ENCODE peak calls at places on chromosomes 7 and 10, in six cellular contexts. F is neuronal stem cell, A is mesendoderm, U is IMR-90, Q is mesenchymal stem cell, O is H1. V is an unnamed sample.

GRCh38 chr10:1553951-1554350 is 183.4 kb downstream of the ADARB2 start:
- DNase-seq in F (no peak), A (no peak), U (no peak), Q (no peak), O (no peak), V (no peak)

GRCh38 chr10:124622866-124623536 is 121.2 kb downstream of the FAM53B start:
- DNase-seq in F (no peak), A (no peak), U (no peak), Q (no peak), O (no peak), V (no peak)

GRCh38 chr10:26860026-26860541 is 674 bp downstream of the ABI1 start:
- DNase-seq in F (peak), A (peak), U (peak), Q (peak), O (peak), V (peak)

GRCh38 chr10:118725784-118726507 is 28.8 kb downstream of the CACUL1 start:
- DNase-seq in F (no peak), A (no peak), U (peak), Q (peak), O (no peak), V (no peak)

GRCh38 chr10:132124201-132124920 is 58.6 kb downstream of the JAKMIP3 start:
- DNase-seq in F (no peak), A (no peak), U (no peak), Q (no peak), O (no peak), V (no peak)

GRCh38 chr10:17877121-17877520 is 68.0 kb downstream of the MRC1 start:
- DNase-seq in F (no peak), A (no peak), U (no peak), Q (no peak), O (no peak), V (no peak)

GRCh38 chr7:157224627-157225026 is 85.9 kb downstream of the UBE3C start:
- DNase-seq in F (no peak), A (no peak), U (peak), Q (peak), O (no peak), V (no peak)

GRCh38 chr10:94042001-94042813 is 48.5 kb downstream of the PLCE1 start:
- DNase-seq in F (no peak), A (peak), U (peak), Q (peak), O (no peak), V (peak)

GRCh38 chr7:51006483-51007235 is 224.0 kb upstream of the GRB10 start:
- DNase-seq in F (no peak), A (peak), U (no peak), Q (no peak), O (peak), V (no peak)

GRCh38 chr7:50349963-50350944 is 45.7 kb downstream of the IKZF1 start:
- DNase-seq in F (no peak), A (no peak), U (no peak), Q (no peak), O (no peak), V (no peak)

GRCh38 chr7:128191136-128191844 is 49.8 kb upstream of the LEP start:
- DNase-seq in F (no peak), A (peak), U (no peak), Q (no peak), O (no peak), V (peak)

GRCh38 chr7:133668296-133669060 is 415.6 kb downstream of the EXOC4 start:
- DNase-seq in F (no peak), A (no peak), U (peak), Q (no peak), O (no peak), V (no peak)

GRCh38 chr7:41222704-41223103 is 480.2 kb downstream of the INHBA start:
- DNase-seq in F (no peak), A (no peak), U (peak), Q (peak), O (no peak), V (no peak)

GRCh38 chr10:65751896-65752295 is 1173.9 kb upstream of the LRRTM3 start:
- DNase-seq in F (no peak), A (no peak), U (no peak), Q (no peak), O (no peak), V (no peak)
- H2BK15ac ChIP-seq in F (no peak), A (no peak), U (no peak), Q (no peak), O (no peak), V (no peak)

DNA sequence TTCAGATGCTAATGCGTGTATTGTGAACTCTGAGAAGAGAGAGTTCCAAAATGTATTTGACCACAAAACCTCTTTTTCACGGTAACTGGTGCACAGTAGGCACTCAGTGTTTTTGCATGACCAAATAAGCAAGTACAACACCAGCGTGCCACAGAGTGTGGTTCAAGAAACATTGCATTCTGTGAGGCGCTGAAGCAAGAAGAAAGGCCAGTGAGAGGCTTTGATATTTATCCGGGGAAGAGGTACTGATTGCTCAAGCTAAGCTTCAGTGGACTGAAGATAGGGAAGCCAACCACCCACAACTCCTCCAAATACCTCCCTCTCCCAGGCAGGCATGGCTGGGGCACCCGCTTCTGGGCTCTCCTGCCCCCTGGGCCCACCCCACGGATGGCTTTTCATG is 611.2 kb downstream of the SDK1 start:
- DNase-seq in F (no peak), A (no peak), U (no peak), Q (no peak), O (no peak), V (no peak)
- H2BK15ac ChIP-seq in F (no peak), A (no peak), U (no peak), Q (no peak), O (no peak), V (no peak)

GRCh38 chr10:100874702-100875483 is 37.9 kb upstream of the SLF2 start:
- DNase-seq in F (no peak), A (no peak), U (no peak), Q (no peak), O (no peak), V (no peak)

GRCh38 chr10:100878291-100878910 is 34.4 kb upstream of the SLF2 start:
- DNase-seq in F (peak), A (peak), U (peak), Q (peak), O (peak), V (peak)

GRCh38 chr10:100875484-100876166 is 37.1 kb upstream of the SLF2 start:
- DNase-seq in F (no peak), A (no peak), U (no peak), Q (no peak), O (no peak), V (no peak)

GRCh38 chr10:100877451-100877850 is 35.3 kb upstream of the SLF2 start:
- DNase-seq in F (no peak), A (no peak), U (no peak), Q (no peak), O (no peak), V (no peak)

DNA sequence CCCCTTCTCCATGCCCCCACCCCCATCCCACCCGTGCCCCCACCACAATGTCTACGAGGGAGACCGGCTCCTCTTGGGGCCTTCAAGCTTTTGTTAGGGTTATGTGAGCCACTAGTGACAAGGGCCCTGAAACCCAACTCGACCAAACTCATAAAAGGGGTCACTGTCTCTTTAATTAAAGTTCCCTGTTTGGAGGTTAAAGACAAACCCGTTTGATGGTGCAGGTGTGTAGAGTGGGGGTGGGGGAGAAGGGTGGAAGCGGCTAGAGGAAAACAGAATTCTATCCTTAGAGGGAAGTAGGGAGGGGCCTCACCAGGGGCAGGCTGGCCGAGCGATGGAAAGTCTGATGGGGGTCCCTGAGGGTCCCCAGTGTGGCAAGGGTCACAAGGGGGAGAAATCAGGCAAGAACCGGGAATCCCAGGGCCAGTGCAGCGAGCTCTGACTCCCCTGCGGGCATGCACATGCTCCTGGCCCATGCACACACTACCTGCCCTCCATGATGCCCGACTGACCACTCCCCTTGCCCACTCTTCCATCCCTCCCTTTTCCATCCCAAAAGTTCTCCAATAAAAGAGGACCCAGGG is 36.1 kb upstream of the SLF2 start:
- DNase-seq in F (no peak), A (no peak), U (no peak), Q (no peak), O (no peak), V (no peak)
- H2BK15ac ChIP-seq in F (no peak), A (no peak), U (no peak), Q (no peak), O (no peak), V (no peak)

GRCh38 chr7:3979956-3980643 is 679.0 kb downstream of the SDK1 start:
- DNase-seq in F (no peak), A (peak), U (no peak), Q (no peak), O (no peak), V (no peak)
- H2BK15ac ChIP-seq in F (no peak), A (no peak), U (no peak), Q (no peak), O (peak), V (no peak)

GRCh38 chr7:144174613-144175012 is 8.7 kb upstream of the CTAGE4 start:
- DNase-seq in F (no peak), A (no peak), U (no peak), Q (no peak), O (no peak), V (no peak)
- H2BK15ac ChIP-seq in F (no peak), A (no peak), U (no peak), Q (no peak), O (no peak), V (no peak)

GRCh38 chr10:96690755-96691730 is 29.3 kb downstream of the PIK3AP1 start:
- DNase-seq in F (no peak), A (no peak), U (peak), Q (no peak), O (no peak), V (no peak)

GRCh38 chr10:96685297-96685696 is 35.0 kb downstream of the PIK3AP1 start:
- DNase-seq in F (no peak), A (no peak), U (no peak), Q (no peak), O (no peak), V (no peak)

GRCh38 chr10:96686514-96686913 is 33.8 kb downstream of the PIK3AP1 start:
- DNase-seq in F (no peak), A (no peak), U (no peak), Q (no peak), O (no peak), V (no peak)

GRCh38 chr10:96688789-96689188 is 31.5 kb downstream of the PIK3AP1 start:
- DNase-seq in F (no peak), A (no peak), U (no peak), Q (no peak), O (no peak), V (no peak)

DNA sequence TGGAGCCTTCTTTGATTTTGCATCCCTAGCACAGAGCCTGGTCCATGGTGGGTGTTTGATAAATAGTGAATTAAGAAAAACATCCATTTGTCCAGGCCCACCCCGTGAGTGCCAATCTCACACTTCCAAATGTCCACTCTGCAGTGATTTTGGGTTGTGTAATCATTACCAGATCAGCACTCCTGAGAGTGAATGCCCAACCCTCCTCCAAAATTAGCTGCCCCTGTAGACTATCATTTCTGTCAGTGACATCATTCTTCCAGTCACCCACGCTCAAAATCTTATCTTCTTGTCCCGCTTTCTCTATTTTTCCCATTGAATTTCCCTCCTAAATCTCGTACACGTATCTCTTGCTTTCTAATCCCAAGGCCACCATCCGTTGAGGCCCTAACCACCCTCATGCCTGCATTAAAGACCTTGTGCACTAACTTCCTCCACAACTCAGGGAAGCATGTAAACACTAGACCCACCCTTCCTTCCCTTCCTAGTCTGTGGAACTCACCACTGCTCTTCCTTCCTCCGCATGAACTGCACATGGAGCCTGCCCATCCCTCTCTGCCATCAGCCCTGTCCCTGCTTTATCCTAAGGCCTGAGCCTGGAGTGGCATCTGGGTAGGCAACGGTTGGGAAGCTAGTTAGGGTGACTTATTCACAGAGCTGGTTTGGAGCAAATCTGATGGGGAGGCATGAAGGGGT is 32.8 kb downstream of the PIK3AP1 start:
- DNase-seq in F (no peak), A (no peak), U (no peak), Q (no peak), O (no peak), V (no peak)
- H2BK15ac ChIP-seq in F (no peak), A (no peak), U (no peak), Q (no peak), O (no peak), V (no peak)

GRCh38 chr7:127029823-127030222 is 222.9 kb downstream of the GRM8 start:
- DNase-seq in F (no peak), A (no peak), U (no peak), Q (no peak), O (no peak), V (no peak)

GRCh38 chr7:127034171-127034806 is 218.5 kb downstream of the GRM8 start:
- DNase-seq in F (no peak), A (no peak), U (no peak), Q (no peak), O (no peak), V (no peak)

GRCh38 chr7:127039541-127039940 is 213.2 kb downstream of the GRM8 start:
- DNase-seq in F (no peak), A (peak), U (no peak), Q (no peak), O (no peak), V (no peak)

GRCh38 chr7:127040042-127040441 is 212.7 kb downstream of the GRM8 start:
- DNase-seq in F (no peak), A (no peak), U (no peak), Q (no peak), O (no peak), V (no peak)

DNA sequence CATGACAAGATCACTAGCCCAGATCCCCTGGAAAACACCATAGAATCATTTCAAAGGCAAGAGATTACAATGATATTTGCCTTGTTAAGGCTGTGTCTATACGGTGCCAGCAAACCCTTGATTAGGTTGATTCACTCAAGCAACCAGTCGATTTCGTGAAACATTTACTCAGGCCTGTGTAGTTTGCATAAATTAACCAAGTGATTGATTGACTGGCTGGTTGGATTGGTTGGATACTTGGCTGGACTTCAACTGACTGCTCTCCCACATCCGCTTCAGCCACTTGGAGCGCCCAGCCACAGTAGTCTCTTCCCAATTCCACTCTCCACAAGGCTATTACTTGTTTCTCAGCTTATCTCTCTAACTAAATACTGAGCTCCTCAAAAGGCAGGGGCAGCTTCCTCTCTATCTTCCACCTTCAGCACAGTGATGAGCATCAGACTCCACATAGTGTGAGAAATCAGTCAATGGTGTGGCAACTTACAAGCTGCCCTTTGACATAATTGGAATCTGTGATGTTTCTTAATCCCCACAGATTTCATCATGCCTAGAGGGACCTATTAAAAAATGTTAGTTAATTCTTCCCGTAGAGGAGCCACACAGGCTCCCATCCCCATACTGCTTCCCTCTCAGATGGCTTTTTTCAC is 217.4 kb downstream of the GRM8 start:
- DNase-seq in F (no peak), A (peak), U (no peak), Q (no peak), O (no peak), V (no peak)
- H2BK15ac ChIP-seq in F (no peak), A (no peak), U (no peak), Q (no peak), O (no peak), V (no peak)

V was measured in H9.